ENCODE peak calls at places on chromosomes 1 and 21, in four cellular contexts. A, V, Q and D are unnamed samples.

GRCh38 chr1:9631613-9632012 is 19.9 kb upstream of the PIK3CD start:
- DNase-seq in A (no peak), V (no peak), Q (no peak), D (no peak)

GRCh38 chr1:2310332-2311183 is 80.8 kb downstream of the MORN1 start:
- DNase-seq in A (no peak), V (peak), Q (no peak), D (no peak)

GRCh38 chr1:200231787-200232222 is 178.0 kb downstream of the ZNF281 start:
- DNase-seq in A (no peak), V (no peak), Q (no peak), D (peak)

GRCh38 chr1:1197188-1197500 is 9.2 kb downstream of the TNFRSF18 start:
- DNase-seq in A (no peak), V (no peak), Q (no peak), D (no peak)

GRCh38 chr1:26607191-26607590 is 77.6 kb downstream of the RPS6KA1 start:
- DNase-seq in A (no peak), V (no peak), Q (no peak), D (no peak)

GRCh38 chr1:153659656-153660055 is 1.2 kb downstream of the SNAPIN start:
- DNase-seq in A (no peak), V (no peak), Q (no peak), D (no peak)

GRCh38 chr1:156852414-156852874 is 6.5 kb downstream of the INSRR start:
- DNase-seq in A (no peak), V (no peak), Q (no peak), D (peak)

GRCh38 chr1:160416369-160416768 is 16.0 kb downstream of the VANGL2 start:
- DNase-seq in A (no peak), V (no peak), Q (no peak), D (peak)

GRCh38 chr1:162145280-162145965 is 75.9 kb downstream of the NOS1AP start:
- DNase-seq in A (no peak), V (no peak), Q (peak), D (peak)

GRCh38 chr1:200432586-200432985 is 22.8 kb upstream of the ZNF281 start:
- DNase-seq in A (no peak), V (no peak), Q (no peak), D (no peak)

GRCh38 chr1:15245593-15246325 is 1.3 kb upstream of the FHAD1 start:
- DNase-seq in A (no peak), V (no peak), Q (no peak), D (no peak)

GRCh38 chr1:244821134-244821533 is 14.3 kb upstream of the COX20 start:
- DNase-seq in A (no peak), V (no peak), Q (no peak), D (no peak)

GRCh38 chr1:240765732-240766363 is 153.9 kb upstream of the GREM2 start:
- DNase-seq in A (no peak), V (no peak), Q (peak), D (peak)

GRCh38 chr1:225526878-225527277 is 99.0 kb upstream of the LBR start:
- DNase-seq in A (no peak), V (no peak), Q (no peak), D (no peak)

GRCh38 chr1:246078126-246078887 is 428.8 kb downstream of the SMYD3 start:
- DNase-seq in A (no peak), V (no peak), Q (no peak), D (no peak)

GRCh38 chr1:243791586-243792267 is 58.3 kb downstream of the AKT3 start:
- DNase-seq in A (no peak), V (peak), Q (no peak), D (no peak)

GRCh38 chr1:94805912-94806311 is 14.2 kb upstream of the SLC44A3 start:
- DNase-seq in A (peak), V (peak), Q (peak), D (peak)

GRCh38 chr1:89767618-89768017 is 53.2 kb upstream of the LRRC8D start:
- DNase-seq in A (no peak), V (no peak), Q (no peak), D (no peak)

GRCh38 chr1:99005537-99005942 is 879 bp upstream of the PLPPR5 start:
- DNase-seq in A (no peak), V (no peak), Q (no peak), D (no peak)

GRCh38 chr1:4655674-4656532 is 1.5 kb downstream of the AJAP1 start:
- DNase-seq in A (no peak), V (peak), Q (no peak), D (peak)

GRCh38 chr1:166166701-166167394 is at the start of gene FAM78B:
- DNase-seq in A (peak), V (peak), Q (peak), D (peak)

GRCh38 chr1:26471498-26472329 is 526 bp upstream of the HMGN2 start:
- DNase-seq in A (no peak), V (peak), Q (peak), D (peak)

GRCh38 chr1:1054971-1055370 is 19.1 kb downstream of the RNF223 start:
- DNase-seq in A (no peak), V (no peak), Q (no peak), D (no peak)

GRCh38 chr1:3373175-3373574 is 81.3 kb upstream of the ARHGEF16 start:
- DNase-seq in A (no peak), V (no peak), Q (no peak), D (no peak)

GRCh38 chr1:43600033-43601020 is 49.6 kb upstream of the KDM4A start:
- DNase-seq in A (no peak), V (no peak), Q (no peak), D (no peak)

GRCh38 chr1:35876988-35877387 is 6.0 kb upstream of the AGO1 start:
- DNase-seq in A (no peak), V (no peak), Q (no peak), D (no peak)

GRCh38 chr1:175089319-175089718 is 21.7 kb downstream of the TNN start:
- DNase-seq in A (no peak), V (no peak), Q (no peak), D (no peak)

GRCh38 chr1:52195161-52195560 is 53.3 kb downstream of the ZFYVE9 start:
- DNase-seq in A (no peak), V (no peak), Q (no peak), D (peak)

GRCh38 chr1:24363994-24364393 is 44.8 kb downstream of the GRHL3 start:
- DNase-seq in A (no peak), V (no peak), Q (no peak), D (no peak)

GRCh38 chr1:41365772-41366427 is 4.7 kb downstream of the FOXO6 start:
- DNase-seq in A (peak), V (no peak), Q (no peak), D (no peak)

GRCh38 chr1:65149753-65150463 is 1.9 kb downstream of the AK4 start:
- DNase-seq in A (no peak), V (no peak), Q (no peak), D (no peak)
- H3K4me3 ChIP-seq in A (no peak), V (no peak), Q (no peak), D (no peak)

DNA sequence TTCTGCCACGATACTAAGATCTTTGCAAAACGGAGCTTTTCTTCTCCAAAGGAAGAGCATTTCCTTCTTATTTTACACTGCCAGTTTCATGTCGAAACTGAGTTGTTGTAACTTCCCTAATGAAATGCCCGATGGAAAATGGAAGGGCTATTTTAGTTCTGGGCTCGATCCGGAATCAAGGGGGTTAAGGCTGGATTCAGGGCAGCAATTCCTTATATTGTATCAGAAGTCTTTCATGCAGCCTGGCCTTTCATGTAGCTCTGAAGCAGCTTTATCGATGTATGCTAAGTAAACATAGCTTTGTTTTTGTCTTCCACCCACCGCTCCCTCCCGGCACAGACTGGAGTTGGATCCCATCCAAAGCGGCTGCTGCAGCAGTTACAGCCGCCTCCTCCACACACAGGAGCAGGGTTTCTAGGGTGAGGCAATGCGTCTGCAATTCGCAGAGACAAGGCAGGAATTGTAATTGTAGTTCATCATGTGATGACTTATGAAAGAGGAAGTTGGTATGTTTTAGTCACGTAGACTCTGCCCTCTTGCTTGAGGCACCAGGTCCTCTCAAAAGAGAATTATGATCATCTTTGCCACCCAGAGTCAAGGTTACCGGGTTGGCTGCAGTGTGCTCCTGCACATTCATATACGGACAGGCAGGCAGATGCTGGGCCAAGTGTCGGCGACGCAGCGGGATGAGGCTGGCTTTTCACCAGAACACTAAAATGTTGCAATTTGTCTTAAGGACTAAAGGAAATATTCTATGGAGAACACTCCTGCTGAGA is 2.6 kb upstream of the IRF2BP2 start:
- DNase-seq in A (peak), V (peak), Q (no peak), D (peak)
- H3K4me3 ChIP-seq in A (peak), V (peak), Q (no peak), D (peak)

GRCh38 chr1:13762642-13763041 is 62.7 kb downstream of the PRDM2 start:
- DNase-seq in A (no peak), V (no peak), Q (no peak), D (no peak)

GRCh38 chr1:13760340-13760739 is 60.4 kb downstream of the PRDM2 start:
- DNase-seq in A (no peak), V (no peak), Q (no peak), D (no peak)

GRCh38 chr1:13760921-13761320 is 60.9 kb downstream of the PRDM2 start:
- DNase-seq in A (no peak), V (no peak), Q (peak), D (no peak)

GRCh38 chr1:13763264-13763663 is 63.3 kb downstream of the PRDM2 start:
- DNase-seq in A (no peak), V (no peak), Q (no peak), D (no peak)

GRCh38 chr1:13761883-13762282 is 61.9 kb downstream of the PRDM2 start:
- DNase-seq in A (no peak), V (no peak), Q (no peak), D (no peak)
- H3K4me3 ChIP-seq in A (no peak), V (no peak), Q (no peak), D (no peak)

GRCh38 chr21:46297311-46298082 is 11.4 kb downstream of the YBEY start:
- DNase-seq in A (no peak), V (no peak), Q (no peak), D (peak)

GRCh38 chr21:46299167-46299566 is 13.0 kb downstream of the YBEY start:
- DNase-seq in A (no peak), V (no peak), Q (no peak), D (no peak)

GRCh38 chr21:46295996-46296752 is 10.0 kb downstream of the YBEY start:
- DNase-seq in A (no peak), V (peak), Q (no peak), D (peak)

GRCh38 chr21:46295177-46295711 is 9.1 kb downstream of the YBEY start:
- DNase-seq in A (no peak), V (no peak), Q (no peak), D (peak)

DNA sequence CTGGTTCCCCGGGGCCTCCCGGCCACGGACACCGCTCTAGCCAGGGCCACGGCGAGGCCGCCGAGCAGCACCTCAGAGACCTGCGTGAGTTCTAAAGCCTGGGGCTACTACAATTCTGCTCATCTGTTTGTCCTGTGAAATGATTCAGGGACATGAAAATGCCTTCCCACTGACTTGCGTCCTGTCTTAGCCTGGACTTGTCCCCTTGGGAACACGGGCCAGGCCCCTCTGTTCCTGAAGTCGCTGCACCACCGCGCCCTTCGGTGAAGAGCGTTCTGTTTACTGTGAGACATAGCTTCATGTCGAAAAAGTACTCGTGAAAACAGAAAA is 11.9 kb downstream of the YBEY start:
- DNase-seq in A (no peak), V (no peak), Q (no peak), D (no peak)
- H3K4me3 ChIP-seq in A (no peak), V (peak), Q (peak), D (peak)

GRCh38 chr1:204115128-204115527 is 36.7 kb downstream of the ETNK2 start:
- DNase-seq in A (no peak), V (no peak), Q (no peak), D (no peak)
- H3K4me3 ChIP-seq in A (no peak), V (no peak), Q (no peak), D (no peak)

GRCh38 chr1:224454337-224455055 is 19.9 kb upstream of the WDR26 start:
- DNase-seq in A (no peak), V (no peak), Q (no peak), D (no peak)
- H3K4me3 ChIP-seq in A (no peak), V (no peak), Q (no peak), D (no peak)

GRCh38 chr1:178864326-178864725 is 6.6 kb downstream of the ANGPTL1 start:
- DNase-seq in A (no peak), V (no peak), Q (no peak), D (no peak)
- H3K4me3 ChIP-seq in A (no peak), V (peak), Q (no peak), D (no peak)

DNA sequence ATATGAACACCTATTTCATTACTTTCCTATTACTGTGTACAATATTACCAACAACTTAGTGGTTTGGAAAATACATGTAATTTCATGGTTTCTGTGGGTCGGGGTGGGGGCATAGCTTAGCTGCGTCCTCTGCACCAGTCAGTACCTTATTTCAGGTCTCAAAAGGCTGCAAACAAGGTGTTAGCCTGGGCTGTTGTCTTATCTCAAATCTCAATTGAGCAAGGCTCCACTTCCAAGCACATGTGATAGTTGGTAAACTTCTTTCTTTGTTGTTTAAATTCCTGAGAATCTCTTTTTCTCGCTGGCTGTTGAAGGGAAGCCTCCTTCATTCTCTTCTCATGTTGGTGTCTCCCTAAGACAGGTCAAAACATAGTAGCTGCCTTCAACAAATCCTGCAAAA is 485.4 kb downstream of the AMY1C start:
- DNase-seq in A (no peak), V (no peak), Q (peak), D (no peak)
- H3K4me3 ChIP-seq in A (no peak), V (no peak), Q (no peak), D (no peak)